ENCODE peak calls at places on chromosome 22, in four cellular contexts. T is ascending aorta, R is hepatocyte, D is prostate gland. Q is an unnamed sample.

GRCh38 chr22:48268771-48269552 is 1506.5 kb downstream of the TBC1D22A start:
- DNase-seq in D (no peak), T (no peak), R (peak; percentile 44), Q (no peak)

GRCh38 chr22:45224331-45224730 is 16.4 kb downstream of the KIAA0930 start:
- DNase-seq in D (no peak), T (no peak), R (no peak), Q (no peak)

GRCh38 chr22:27019827-27020226 is 362.4 kb downstream of the MIAT start:
- DNase-seq in D (no peak), R (peak; percentile 31), T (peak; percentile 79), Q (no peak)

GRCh38 chr22:29032014-29032475 is 29.6 kb downstream of the C22orf31 start:
- DNase-seq in R (no peak), D (no peak), T (no peak), Q (peak; percentile 14)

GRCh38 chr22:23831261-23831660 is 7.5 kb downstream of the DERL3 start:
- DNase-seq in R (no peak), T (no peak), D (no peak), Q (no peak)

GRCh38 chr22:23210428-23211170 is 30.3 kb downstream of the BCR start:
- DNase-seq in R (no peak), D (no peak), T (no peak), Q (no peak)

GRCh38 chr22:46748948-46749681 is 11.1 kb upstream of the CERK start:
- DNase-seq in T (no peak), R (no peak), D (no peak), Q (peak; percentile 64)

GRCh38 chr22:46008836-46009596 is 32.1 kb upstream of the WNT7B start:
- DNase-seq in T (no peak), D (no peak), R (no peak), Q (no peak)

GRCh38 chr22:29580200-29580810 is 608 bp downstream of the NIPSNAP1 start:
- DNase-seq in D (no peak), R (peak; percentile 71), T (no peak), Q (no peak)

GRCh38 chr22:17965538-17966402 is 58.6 kb downstream of the MICAL3 start:
- DNase-seq in T (no peak), D (no peak), R (no peak), Q (no peak)

GRCh38 chr22:19126874-19127273 is 4.2 kb upstream of the TSSK2 start:
- DNase-seq in T (no peak), R (no peak), D (no peak), Q (no peak)

GRCh38 chr22:20530368-20531153 is 23.2 kb downstream of the MED15 start:
- DNase-seq in T (no peak), R (peak; percentile 65), D (no peak), Q (no peak)

GRCh38 chr22:23204125-23204488 is 23.8 kb downstream of the BCR start:
- DNase-seq in R (no peak), T (peak; percentile 88), D (no peak), Q (no peak)

GRCh38 chr22:20246368-20247009 is 21.6 kb downstream of the RTN4R start:
- DNase-seq in T (no peak), R (no peak), D (no peak), Q (no peak)

GRCh38 chr22:21447694-21448402 is 19.3 kb upstream of the TMEM191C start:
- DNase-seq in D (peak; percentile 2), T (no peak), R (no peak), Q (no peak)

GRCh38 chr22:37306494-37306829 is 24.2 kb downstream of the CYTH4 start:
- DNase-seq in R (no peak), D (no peak), T (no peak), Q (no peak)

GRCh38 chr22:37303821-37304274 is 21.5 kb downstream of the CYTH4 start:
- DNase-seq in D (no peak), T (peak; percentile 79), R (peak; percentile 73), Q (no peak)

GRCh38 chr22:37304595-37305343 is 22.5 kb downstream of the CYTH4 start:
- DNase-seq in T (no peak), R (no peak), D (no peak), Q (no peak)

GRCh38 chr22:37308385-37309200 is 26.3 kb downstream of the CYTH4 start:
- DNase-seq in R (no peak), T (no peak), D (no peak), Q (no peak)

GRCh38 chr22:37305873-37306272 is 23.6 kb downstream of the CYTH4 start:
- DNase-seq in T (no peak), D (no peak), R (no peak), Q (no peak)
- H3K4me1 ChIP-seq in T (peaks cover 6% of the 10 kb centered on the region), D (peaks cover 4% of the 10 kb centered on the region), R (peaks cover 22% of the 10 kb centered on the region), Q (peaks cover 10% of the 10 kb centered on the region)

DNA sequence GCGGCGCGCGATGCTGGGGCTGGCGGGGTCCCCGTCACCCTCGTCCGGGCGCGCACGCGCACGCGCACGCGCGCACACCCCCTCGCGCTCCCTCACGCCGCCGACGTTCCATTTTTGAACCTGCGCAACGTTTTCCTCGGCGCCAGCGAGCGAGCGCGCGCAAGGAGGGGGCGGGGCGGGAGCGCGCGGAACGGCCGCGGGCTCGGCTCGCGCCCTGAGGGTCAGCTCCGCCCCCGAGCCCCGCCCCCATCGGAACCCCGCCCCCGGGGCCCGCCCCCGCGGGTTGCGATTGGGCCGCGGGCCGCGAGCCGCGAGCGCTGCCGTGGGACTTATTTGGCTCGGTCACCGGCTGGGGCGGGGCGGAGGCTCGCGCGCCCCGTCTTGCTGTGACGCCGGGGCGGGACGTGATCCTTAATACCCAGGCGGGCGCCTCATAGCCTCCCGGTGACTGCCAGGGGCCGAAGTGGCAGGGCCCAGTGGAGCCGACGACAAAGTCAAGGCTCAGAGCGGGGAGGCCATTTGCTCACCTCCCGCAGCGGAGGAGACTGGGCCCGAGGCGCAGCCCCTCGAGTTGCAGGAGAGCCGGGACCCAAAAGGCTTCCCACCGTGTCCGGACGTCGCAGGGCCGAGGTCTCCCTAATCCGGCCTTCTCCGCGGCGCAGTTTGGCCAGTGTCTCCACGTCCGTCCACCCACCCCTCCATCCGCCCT is at the start of gene CBX7:
- DNase-seq in R (peak; percentile 94), T (peak; percentile 98), D (peak; percentile 93), Q (peak; percentile 88)
- H3K27ac ChIP-seq in R (peak within 1 kb of the TSS; percentile 37), T (peak within 1 kb of the TSS; percentile 96), D (peak within 1 kb of the TSS; percentile 97), Q (peak within 1 kb of the TSS; percentile 53)

DNA sequence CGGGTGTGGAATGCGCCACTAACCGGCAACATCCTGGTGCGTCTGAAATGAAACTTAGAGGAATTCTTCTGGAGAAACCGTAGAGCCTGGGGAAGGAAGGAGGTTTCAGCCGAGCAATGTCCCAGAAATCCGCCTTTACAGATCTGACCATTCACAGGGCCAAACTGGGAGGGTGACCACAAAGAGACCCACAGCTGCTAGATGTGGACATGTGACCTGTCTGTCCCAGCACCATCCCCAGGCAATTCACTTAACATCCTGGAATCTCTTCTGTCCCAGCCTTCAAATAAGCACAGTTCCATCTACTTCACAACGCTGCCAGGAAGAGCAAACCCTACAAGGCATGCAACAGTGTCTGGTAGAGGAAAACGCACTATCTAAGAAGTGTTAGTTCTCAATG is 9.8 kb downstream of the MCAT start:
- DNase-seq in R (no peak), D (no peak), T (no peak), Q (no peak)
- H3K4me1 ChIP-seq in R (peaks cover 15% of the 10 kb centered on the region), D (no peaks in the 10 kb centered on the region), T (peaks cover 3% of the 10 kb centered on the region), Q (no peaks in the 10 kb centered on the region)

GRCh38 chr22:44182591-44183588 is 2.2 kb downstream of the PARVG start:
- DNase-seq in T (peak; percentile 76), D (no peak), R (no peak), Q (no peak)
- H3K27ac ChIP-seq in T (peak overlapping the region; percentile 43), D (no peak overlapping the region), R (no peak overlapping the region), Q (no peak overlapping the region)

GRCh38 chr22:37803636-37804371 is 3.9 kb upstream of the GCAT start:
- DNase-seq in D (no peak), R (no peak), T (no peak), Q (no peak)
- H3K4me1 ChIP-seq in D (no peaks in the 10 kb centered on the region), R (peaks cover 23% of the 10 kb centered on the region), T (peaks cover 9% of the 10 kb centered on the region), Q (peaks cover 16% of the 10 kb centered on the region)

DNA sequence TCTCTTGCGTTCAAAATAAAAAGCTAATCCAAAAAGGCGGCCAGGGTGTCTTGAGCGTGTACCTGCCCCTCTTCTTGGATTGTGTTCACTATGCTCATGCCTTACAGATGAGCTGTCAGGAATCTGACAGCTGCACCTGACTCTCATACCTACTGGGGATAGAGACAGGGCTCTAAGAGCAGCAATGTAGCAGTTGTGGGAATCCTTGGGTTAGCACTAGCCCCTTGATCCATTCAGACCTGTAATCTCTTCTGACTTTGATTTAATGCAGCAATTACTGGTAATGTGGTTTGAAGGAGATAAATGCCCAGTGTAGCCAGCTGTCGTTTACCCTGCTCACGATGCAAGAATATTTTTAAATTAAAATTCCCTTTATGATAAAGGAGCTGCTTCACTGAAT is 145.8 kb downstream of the APOL5 start:
- DNase-seq in D (no peak), T (no peak), R (no peak), Q (no peak)
- H3K27ac ChIP-seq in D (no peak overlapping the region), T (no peak overlapping the region), R (no peak overlapping the region), Q (peak overlapping the region; percentile 20)

GRCh38 chr22:37240240-37240940 is 3.7 kb downstream of the RAC2 start:
- DNase-seq in R (no peak), T (no peak), D (no peak), Q (no peak)
- H3K4me1 ChIP-seq in R (peaks cover 3% of the 10 kb centered on the region), T (no peaks in the 10 kb centered on the region), D (no peaks in the 10 kb centered on the region), Q (peaks cover 8% of the 10 kb centered on the region)

GRCh38 chr22:50298266-50298637 is 9.2 kb downstream of the PLXNB2 start:
- DNase-seq in T (no peak), D (no peak), R (no peak), Q (no peak)

GRCh38 chr22:50300620-50301257 is 6.7 kb downstream of the PLXNB2 start:
- DNase-seq in T (no peak), R (no peak), D (no peak), Q (no peak)

GRCh38 chr22:50297510-50298265 is 9.8 kb downstream of the PLXNB2 start:
- DNase-seq in D (no peak), T (no peak), R (no peak), Q (no peak)

GRCh38 chr22:50299724-50300619 is 7.5 kb downstream of the PLXNB2 start:
- DNase-seq in T (no peak), R (peak; percentile 77), D (no peak), Q (no peak)

GRCh38 chr22:50298937-50299656 is 8.3 kb downstream of the PLXNB2 start:
- DNase-seq in D (no peak), R (peak; percentile 70), T (no peak), Q (no peak)
- H3K27ac ChIP-seq in D (peak overlapping the region; percentile 60), R (peak overlapping the region; percentile 98), T (peak overlapping the region; percentile 58), Q (no peak overlapping the region)

Q was measured in cardiac muscle cell.